ENCODE peak calls at places on chromosomes 12 and 14, in eight cellular contexts. P is GM10248, A is foreskin fibroblast, E is fibroblast of the aortic adventitia, G is IMR-90, J is right atrium auricular region, X is activated B cell treated with CpG ODN at 0.5 μM for 24 hours, F is PC-9. C is an unnamed sample.

GRCh38 chr14:90839024-90839888 is 23.0 kb upstream of the TTC7B start:
- DNase-seq in P (no peak), A (peak; percentile 39), E (peak; percentile 80), G (peak; percentile 63), J (peak; percentile 79), X (no peak), F (no peak), C (peak; percentile 70)

GRCh38 chr12:27504506-27504905 is 19.5 kb upstream of the PPFIBP1 start:
- DNase-seq in P (no peak), A (peak; percentile 45), E (peak; percentile 36), G (peak; percentile 19), J (no peak), X (no peak), F (no peak), C (no peak)

GRCh38 chr12:70040141-70040540 is 203.1 kb upstream of the CNOT2 start:
- DNase-seq in P (no peak), A (no peak), E (peak; percentile 86), G (peak; percentile 72), J (no peak), X (no peak), F (no peak), C (no peak)

GRCh38 chr14:86203843-86204242 is 673.9 kb downstream of the FLRT2 start:
- DNase-seq in P (no peak), A (no peak), E (no peak), G (no peak), J (no peak), X (no peak), F (no peak), C (no peak)

GRCh38 chr12:94762259-94762942 is 112.0 kb upstream of the TMCC3 start:
- DNase-seq in P (peak; percentile 48), A (no peak), E (no peak), G (no peak), J (no peak), X (no peak), F (peak; percentile 72), C (no peak)

GRCh38 chr12:103917873-103918272 is 12.3 kb upstream of the HSP90B1 start:
- DNase-seq in P (no peak), A (no peak), E (no peak), G (no peak), J (no peak), X (no peak), F (no peak), C (no peak)

GRCh38 chr12:93050026-93050747 is 121.1 kb upstream of the EEA1 start:
- DNase-seq in P (no peak), A (peak; percentile 45), E (peak; percentile 60), G (peak; percentile 63), J (no peak), X (no peak), F (peak; percentile 59), C (no peak)

GRCh38 chr12:85963322-85963721 is 89.2 kb downstream of the NTS start:
- DNase-seq in P (no peak), A (no peak), E (peak; percentile 8), G (no peak), J (no peak), X (no peak), F (no peak), C (no peak)

GRCh38 chr12:121036810-121037326 is 2.2 kb downstream of the OASL start:
- DNase-seq in P (no peak), A (peak; percentile 63), E (peak; percentile 43), G (peak; percentile 69), J (no peak), X (no peak), F (peak; percentile 53), C (no peak)

GRCh38 chr14:60349663-60350365 is 100.8 kb downstream of the PPM1A start:
- DNase-seq in P (peak; percentile 54), A (peak; percentile 20), E (peak; percentile 80), G (peak; percentile 56), J (no peak), X (no peak), F (no peak), C (no peak)

GRCh38 chr12:111450676-111451075 is 45.0 kb downstream of the SH2B3 start:
- DNase-seq in P (no peak), A (no peak), E (no peak), G (no peak), J (peak; percentile 53), X (no peak), F (no peak), C (peak; percentile 57)

GRCh38 chr14:69703047-69704046 is 63.6 kb upstream of the SRSF5 start:
- DNase-seq in P (no peak), A (no peak), E (no peak), G (no peak), J (no peak), X (no peak), F (no peak), C (no peak)

GRCh38 chr14:104822821-104823615 is 22.1 kb downstream of the ZBTB42 start:
- DNase-seq in P (no peak), A (no peak), E (no peak), G (no peak), J (no peak), X (no peak), F (peak; percentile 28), C (no peak)

GRCh38 chr14:53152627-53152908 is 555 bp downstream of the DDHD1 start:
- DNase-seq in P (no peak), A (peak; percentile 6), E (no peak), G (no peak), J (no peak), X (no peak), F (no peak), C (no peak)

GRCh38 chr12:101784376-101784775 is 45.1 kb upstream of the SYCP3 start:
- DNase-seq in P (no peak), A (no peak), E (no peak), G (no peak), J (no peak), X (no peak), F (no peak), C (no peak)

GRCh38 chr14:50399251-50400032 is 2.8 kb upstream of the CDKL1 start:
- DNase-seq in P (no peak), A (no peak), E (peak; percentile 38), G (peak; percentile 39), J (no peak), X (no peak), F (no peak), C (no peak)

GRCh38 chr12:111102062-111102735 is 181.8 kb upstream of the MYL2 start:
- DNase-seq in P (no peak), A (no peak), E (no peak), G (no peak), J (no peak), X (no peak), F (no peak), C (no peak)

GRCh38 chr14:52355526-52355925 is 41.4 kb downstream of the PTGER2 start:
- DNase-seq in P (no peak), A (no peak), E (no peak), G (peak; percentile 20), J (no peak), X (no peak), F (no peak), C (no peak)

GRCh38 chr12:89863968-89864367 is 155.3 kb upstream of the ATP2B1 start:
- DNase-seq in P (no peak), A (no peak), E (no peak), G (no peak), J (no peak), X (no peak), F (no peak), C (no peak)

GRCh38 chr12:96329545-96329944 is 70.7 kb downstream of the CDK17 start:
- DNase-seq in P (no peak), A (no peak), E (no peak), G (no peak), J (no peak), X (no peak), F (no peak), C (no peak)
- TF ChIP-seq CTCF in P (no peak), A (no peak), E (no peak), G (no peak), J (no peak), X (no peak), F (no peak), C (no peak)

GRCh38 chr14:99430491-99430890 is 50.2 kb downstream of the SETD3 start:
- DNase-seq in P (peak; percentile 32), A (no peak), E (no peak), G (no peak), J (no peak), X (peak; percentile 22), F (no peak), C (no peak)

GRCh38 chr14:99427632-99428315 is 52.9 kb downstream of the SETD3 start:
- DNase-seq in P (no peak), A (peak; percentile 62), E (no peak), G (peak; percentile 56), J (no peak), X (no peak), F (no peak), C (no peak)

GRCh38 chr14:99435327-99435726 is 45.3 kb downstream of the SETD3 start:
- DNase-seq in P (no peak), A (no peak), E (no peak), G (no peak), J (no peak), X (no peak), F (no peak), C (no peak)

GRCh38 chr14:99436247-99437180 is 44.1 kb downstream of the SETD3 start:
- DNase-seq in P (no peak), A (no peak), E (no peak), G (peak; percentile 70), J (no peak), X (no peak), F (no peak), C (peak; percentile 48)

GRCh38 chr14:99432491-99432890 is 48.2 kb downstream of the SETD3 start:
- DNase-seq in P (no peak), A (no peak), E (no peak), G (no peak), J (no peak), X (no peak), F (no peak), C (no peak)
- TF ChIP-seq CTCF in P (no peak), A (no peak), E (no peak), G (no peak), J (no peak), X (no peak), F (no peak), C (no peak)

DNA sequence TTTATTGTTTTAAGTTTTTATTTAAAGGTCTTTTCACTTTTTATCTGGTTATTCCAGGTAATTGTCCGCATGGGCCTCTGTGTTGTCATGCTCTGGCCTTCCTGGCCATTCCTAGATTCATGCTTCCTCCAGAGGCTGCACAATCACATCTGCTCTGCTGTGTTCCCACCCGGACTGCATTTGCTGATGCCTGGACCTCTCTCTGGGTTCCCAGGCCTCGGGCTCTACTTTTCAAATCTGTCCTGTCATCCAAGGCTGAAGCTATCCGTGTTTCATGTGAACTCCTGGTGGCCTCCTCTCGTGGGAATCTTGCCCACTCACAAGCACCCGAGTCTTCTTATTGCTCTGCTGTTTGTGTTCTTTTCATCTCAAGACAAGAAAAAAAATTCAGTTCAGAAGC is 16.1 kb upstream of the VDR start:
- DNase-seq in P (no peak), A (no peak), E (no peak), G (no peak), J (no peak), X (no peak), F (no peak), C (peak; percentile 53)
- TF ChIP-seq CTCF in P (no peak), A (no peak), E (no peak), G (no peak), J (no peak), X (no peak), F (no peak), C (no peak)

GRCh38 chr12:6074979-6075585 is 49.4 kb downstream of the VWF start:
- DNase-seq in P (peak; percentile 45), A (no peak), E (no peak), G (no peak), J (peak; percentile 72), X (no peak), F (no peak), C (no peak)
- TF ChIP-seq CTCF in P (no peak), A (no peak), E (no peak), G (no peak), J (no peak), X (no peak), F (no peak), C (no peak)

GRCh38 chr12:98709022-98709421 is 63.9 kb downstream of the APAF1 start:
- DNase-seq in P (no peak), A (no peak), E (no peak), G (no peak), J (no peak), X (no peak), F (no peak), C (no peak)
- TF ChIP-seq CTCF in P (no peak), A (no peak), E (no peak), G (no peak), J (no peak), X (no peak), F (no peak), C (no peak)

C was measured in osteocyte.